ENCODE peak calls at places on chromosomes 4 and X, in nine cellular contexts. U is SK-N-SH, M is GM23338, R is A549, G is K562, E is HCT116, L is Panc1, P is GM12878, H is HepG2. Y is an unnamed sample.

GRCh38 chrX:152640039-152640818 is 2.5 kb downstream of the GABRQ start:
- DNase-seq in U (no peak), M (peak; percentile 10), R (peak; percentile 13), G (peak; percentile 72), E (no peak), L (no peak), P (no peak), H (no peak), Y (no peak)

GRCh38 chr4:68077737-68078136 is 51.9 kb downstream of the TMPRSS11F start:
- DNase-seq in U (no peak), M (no peak), R (no peak), G (no peak), E (no peak), L (no peak), P (no peak), H (no peak), Y (no peak)

GRCh38 chrX:69113723-69114122 is 51.5 kb downstream of the PJA1 start:
- DNase-seq in U (no peak), M (no peak), R (no peak), G (no peak), E (no peak), L (no peak), P (no peak), H (no peak), Y (no peak)

GRCh38 chr4:8350841-8351461 is 81.4 kb downstream of the HTRA3 start:
- DNase-seq in U (peak; percentile 22), M (no peak), R (no peak), G (no peak), E (no peak), L (no peak), P (no peak), H (no peak), Y (no peak)

GRCh38 chrX:121254336-121254735 is 206.9 kb downstream of the GLUD2 start:
- DNase-seq in U (no peak), M (peak; percentile 47), R (no peak), G (no peak), E (no peak), L (no peak), P (no peak), H (peak; percentile 5), Y (no peak)

GRCh38 chr4:140186651-140187315 is 32.8 kb upstream of the MAML3 start:
- DNase-seq in U (no peak), M (no peak), R (peak; percentile 22), G (no peak), E (peak; percentile 34), L (peak; percentile 30), P (no peak), H (no peak), Y (no peak)

GRCh38 chr4:27515140-27515539 is 654.5 kb downstream of the STIM2 start:
- DNase-seq in U (no peak), M (no peak), R (no peak), G (no peak), E (no peak), L (no peak), P (no peak), H (no peak), Y (no peak)

GRCh38 chr4:81085979-81086378 is 55.5 kb downstream of the BMP3 start:
- DNase-seq in U (no peak), M (peak; percentile 10), R (no peak), G (no peak), E (no peak), L (no peak), P (no peak), H (no peak), Y (no peak)

GRCh38 chrX:46589977-46590723 is 16.6 kb downstream of the CHST7 start:
- DNase-seq in U (no peak), M (no peak), R (no peak), G (no peak), E (no peak), L (no peak), P (no peak), H (no peak), Y (no peak)

GRCh38 chr4:158008551-158009218 is 164.1 kb downstream of the GASK1B start:
- DNase-seq in U (no peak), M (no peak), R (no peak), G (no peak), E (no peak), L (no peak), P (no peak), H (no peak), Y (no peak)

GRCh38 chrX:39777623-39778025 is 320.1 kb downstream of the BCOR start:
- DNase-seq in U (no peak), M (no peak), R (no peak), G (no peak), E (no peak), L (no peak), P (no peak), H (no peak), Y (no peak)

GRCh38 chr4:185256444-185256843 is 47.0 kb downstream of the SNX25 start:
- DNase-seq in U (no peak), M (no peak), R (no peak), G (no peak), E (peak; percentile 12), L (no peak), P (no peak), H (no peak), Y (no peak)

GRCh38 chr4:86640469-86640868 is 46.4 kb downstream of the PTPN13 start:
- DNase-seq in U (no peak), M (no peak), R (no peak), G (no peak), E (no peak), L (no peak), P (no peak), H (no peak), Y (no peak)

GRCh38 chr4:88018471-88018870 is 11.0 kb downstream of the PKD2 start:
- DNase-seq in U (no peak), M (no peak), R (no peak), G (no peak), E (no peak), L (no peak), P (no peak), H (no peak), Y (peak; percentile 69)

GRCh38 chrX:105975382-105975781 is 63.1 kb downstream of the SERPINA7 start:
- DNase-seq in U (no peak), M (peak; percentile 23), R (no peak), G (no peak), E (peak; percentile 12), L (no peak), P (no peak), H (peak; percentile 33), Y (no peak)

GRCh38 chrX:70769659-70770232 is 138.8 kb downstream of the TEX11 start:
- DNase-seq in U (peak; percentile 8), M (peak; percentile 4), R (peak; percentile 7), G (no peak), E (no peak), L (no peak), P (no peak), H (no peak), Y (no peak)

GRCh38 chrX:103437147-103437873 is 61.0 kb downstream of the BEX3 start:
- DNase-seq in U (no peak), M (no peak), R (no peak), G (no peak), E (no peak), L (no peak), P (no peak), H (no peak), Y (no peak)

GRCh38 chr4:73922766-73923630 is 53.8 kb downstream of the CXCL1 start:
- DNase-seq in U (no peak), M (no peak), R (no peak), G (no peak), E (peak; percentile 15), L (no peak), P (no peak), H (no peak), Y (no peak)
- TF ChIP-seq CTCF in U (peak; percentile 63), M (peak; percentile 49), R (peak; percentile 76), G (peak; percentile 58), E (peak; percentile 56), L (peak; percentile 43), P (no peak), H (no peak), Y (no peak)

DNA sequence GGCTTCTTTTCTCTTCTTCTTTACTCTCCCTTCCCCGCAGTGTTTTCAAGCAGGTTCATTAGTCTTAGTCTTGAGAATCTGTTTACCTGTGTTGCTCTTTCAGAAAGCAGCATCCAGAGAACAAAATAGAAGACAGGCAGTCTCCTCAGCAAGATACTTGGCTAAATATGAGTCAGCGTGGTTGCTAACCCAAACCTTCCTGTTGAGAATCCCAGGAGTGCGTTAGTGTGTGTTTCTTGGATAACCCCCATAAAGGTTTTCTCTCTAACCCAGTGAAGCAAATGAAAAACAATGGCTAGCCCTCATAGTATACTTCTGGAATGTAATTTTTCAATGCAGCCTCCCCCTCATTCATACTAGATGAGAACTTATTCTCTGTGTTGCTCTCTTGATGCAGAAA is 41.1 kb downstream of the BMPR1B start:
- DNase-seq in U (no peak), M (no peak), R (no peak), G (no peak), E (no peak), L (no peak), P (no peak), H (no peak), Y (no peak)
- TF ChIP-seq REST in U (no peak), M (no peak), R (no peak), G (no peak), E (no peak), L (no peak), P (no peak), H (no peak), Y (no peak)

DNA sequence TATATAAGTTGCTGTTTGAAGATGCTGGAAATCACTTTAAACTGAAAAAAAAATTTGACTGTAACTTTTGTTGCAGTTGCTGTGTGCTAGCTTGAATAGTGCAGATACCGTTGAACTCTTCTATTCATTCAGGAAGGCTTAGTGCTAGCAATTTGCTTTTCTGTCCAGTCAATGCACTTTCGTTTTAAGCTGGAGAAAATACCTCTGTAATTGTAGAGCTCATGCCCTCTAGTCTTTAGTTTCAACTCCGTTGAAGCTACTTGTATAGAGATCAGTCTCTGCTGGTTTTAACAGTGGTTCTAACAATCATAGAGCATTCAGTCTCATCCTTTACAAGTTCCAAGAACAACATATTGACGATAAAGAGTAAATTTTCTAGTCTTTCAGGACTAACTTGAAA is 49.0 kb upstream of the TRPC3 start:
- DNase-seq in U (no peak), M (no peak), R (no peak), G (no peak), E (no peak), L (no peak), P (no peak), H (no peak), Y (no peak)
- TF ChIP-seq CTCF in U (no peak), M (no peak), R (no peak), G (no peak), E (no peak), L (no peak), P (no peak), H (no peak), Y (no peak)

GRCh38 chr4:173214661-173215060 is 46.0 kb downstream of the GALNT7 start:
- DNase-seq in U (no peak), M (no peak), R (no peak), G (no peak), E (no peak), L (no peak), P (no peak), H (no peak), Y (no peak)
- TF ChIP-seq REST in U (no peak), M (no peak), R (no peak), G (no peak), E (no peak), L (no peak), P (no peak), H (no peak), Y (no peak)

Y was measured in HL-60.